ENCODE peak calls at places on chromosomes 16 and 17, in nine cellular contexts. Q is fibroblast of the aortic adventitia, N is GM18507, H is astrocyte of the spinal cord, B is NCI-H2171 treated with DMSO at 0.1 percent for 48 hours, C is mucosa of descending colon, I is germinal center, F is SK-MEL-5, D is T-helper 1 cell. R is an unnamed sample.

GRCh38 chr17:77831497-77832179 is 126.9 kb upstream of the TNRC6C start:
- DNase-seq in Q (peak), N (no peak), H (peak), B (no peak), C (peak), I (no peak), F (no peak), D (no peak), R (peak)

GRCh38 chr16:58032710-58033293 is 7.2 kb downstream of the MMP15 start:
- DNase-seq in Q (no peak), N (no peak), H (no peak), B (no peak), C (no peak), I (no peak), F (no peak), D (no peak), R (no peak)

GRCh38 chr16:64416232-64417010 is 705.4 kb downstream of the CDH11 start:
- DNase-seq in Q (peak), N (no peak), H (peak), B (peak), C (no peak), I (no peak), F (peak), D (no peak), R (peak)

GRCh38 chr17:45722161-45722560 is 62.0 kb upstream of the CRHR1 start:
- DNase-seq in Q (no peak), N (no peak), H (no peak), B (no peak), C (no peak), I (no peak), F (peak), D (no peak), R (no peak)

GRCh38 chr17:2102931-2103398 is 48.1 kb downstream of the HIC1 start:
- DNase-seq in Q (peak), N (no peak), H (peak), B (no peak), C (no peak), I (no peak), F (no peak), D (no peak), R (peak)

GRCh38 chr16:81635336-81635947 is 143.6 kb upstream of the PLCG2 start:
- DNase-seq in Q (no peak), N (no peak), H (no peak), B (peak), C (no peak), I (no peak), F (no peak), D (no peak), R (no peak)

GRCh38 chr17:10775740-10776333 is 28.1 kb downstream of the TMEM238L start:
- DNase-seq in Q (no peak), N (no peak), H (no peak), B (no peak), C (no peak), I (no peak), F (no peak), D (no peak), R (no peak)

GRCh38 chr16:3518983-3519343 is 18.2 kb downstream of the CLUAP1 start:
- DNase-seq in Q (no peak), N (no peak), H (no peak), B (no peak), C (no peak), I (no peak), F (no peak), D (no peak), R (no peak)

GRCh38 chr16:751152-752007 is 9.2 kb upstream of the MSLN start:
- DNase-seq in Q (no peak), N (no peak), H (no peak), B (no peak), C (peak), I (no peak), F (no peak), D (no peak), R (no peak)

GRCh38 chr17:206941-207560 is 25.6 kb upstream of the DOC2B start:
- DNase-seq in Q (no peak), N (no peak), H (no peak), B (no peak), C (no peak), I (no peak), F (no peak), D (no peak), R (no peak)

GRCh38 chr17:58527949-58528348 is 13.5 kb upstream of the MTMR4 start:
- DNase-seq in Q (peak), N (no peak), H (peak), B (no peak), C (no peak), I (no peak), F (no peak), D (no peak), R (peak)

GRCh38 chr16:16780588-16780987 is 401.6 kb downstream of the NPIPA7 start:
- DNase-seq in Q (no peak), N (no peak), H (no peak), B (no peak), C (no peak), I (no peak), F (peak), D (no peak), R (no peak)

GRCh38 chr17:17787568-17787967 is 49.2 kb downstream of the SREBF1 start:
- DNase-seq in Q (no peak), N (no peak), H (no peak), B (no peak), C (no peak), I (no peak), F (no peak), D (no peak), R (no peak)

GRCh38 chr16:71542377-71542776 is 16.2 kb downstream of the CHST4 start:
- DNase-seq in Q (peak), N (peak), H (no peak), B (peak), C (no peak), I (peak), F (peak), D (peak), R (no peak)

GRCh38 chr16:67543036-67543435 is 14.4 kb downstream of the RIPOR1 start:
- DNase-seq in Q (no peak), N (no peak), H (no peak), B (no peak), C (no peak), I (no peak), F (no peak), D (no peak), R (no peak)

GRCh38 chr17:7932949-7933348 is 943 bp downstream of the CNTROB start:
- DNase-seq in Q (peak), N (no peak), H (peak), B (peak), C (peak), I (peak), F (peak), D (no peak), R (no peak)

GRCh38 chr16:11253995-11254912 is 1.8 kb downstream of the SOCS1 start:
- DNase-seq in Q (no peak), N (no peak), H (no peak), B (no peak), C (no peak), I (peak), F (no peak), D (no peak), R (no peak)

GRCh38 chr17:37792787-37793186 is 47.9 kb upstream of the HNF1B start:
- DNase-seq in Q (no peak), N (no peak), H (peak), B (no peak), C (no peak), I (no peak), F (peak), D (no peak), R (no peak)

GRCh38 chr16:85616608-85617311 is 3.6 kb downstream of the GSE1 start:
- DNase-seq in Q (no peak), N (no peak), H (peak), B (no peak), C (peak), I (peak), F (no peak), D (no peak), R (no peak)